ENCODE peak calls at places on chromosomes 4 and X, in ten cellular contexts. M is IMR-90; N is ELR; U is NCI-H2081; S is GM20000; Z is stimulated activated CD4-positive, alpha-beta T cell treated with anti-CD3 and anti-CD28 coated beads, Interleukin-4, amount 100 ng/mL, for 4 hours; P is fibroblast of lung; T is psoas muscle; W is A549; R is kidney epithelial cell. C is an unnamed sample.

GRCh38 chrX:68841251-68842049 is 12.6 kb downstream of the EFNB1 start:
- DNase-seq in W (no peak), P (no peak), S (no peak), R (no peak), U (no peak), M (no peak), N (no peak), Z (no peak), T (no peak), C (no peak)

GRCh38 chrX:70998402-70999027 is 67.6 kb upstream of the SLC7A3 start:
- DNase-seq in U (no peak), W (no peak), R (no peak), M (peak), P (peak), N (peak), T (no peak), S (no peak), Z (no peak), C (no peak)

GRCh38 chrX:69993494-69993893 is 56.2 kb downstream of the AWAT2 start:
- DNase-seq in P (no peak), R (no peak), Z (no peak), W (no peak), T (no peak), M (no peak), U (no peak), N (no peak), S (no peak), C (no peak)

GRCh38 chr4:138867404-138867803 is 148.2 kb upstream of the NOCT start:
- DNase-seq in T (no peak), S (no peak), N (no peak), M (no peak), U (no peak), W (no peak), R (no peak), Z (no peak), P (no peak), C (no peak)

GRCh38 chr4:110216079-110216478 is 17.7 kb upstream of the ELOVL6 start:
- DNase-seq in U (no peak), S (no peak), T (no peak), P (peak), M (peak), Z (no peak), R (no peak), N (no peak), W (no peak), C (no peak)

GRCh38 chr4:77240469-77241066 is 83.6 kb downstream of the CCNG2 start:
- DNase-seq in M (peak), N (peak), P (peak), T (peak), W (peak), S (peak), R (no peak), Z (peak), U (peak), C (no peak)

GRCh38 chrX:107323786-107324492 is 117.5 kb downstream of the DNAAF6 start:
- DNase-seq in T (no peak), U (no peak), S (no peak), P (no peak), R (no peak), W (no peak), N (no peak), M (no peak), Z (no peak), C (no peak)

GRCh38 chrX:52995974-52996304 is 37.6 kb upstream of the FAM156A start:
- DNase-seq in R (no peak), M (no peak), P (no peak), S (no peak), Z (no peak), W (no peak), N (no peak), T (no peak), U (no peak), C (no peak)

GRCh38 chr4:82372874-82373815 is 646 bp downstream of the HNRNPD start:
- DNase-seq in N (peak), S (peak), R (no peak), Z (peak), T (peak), W (peak), P (peak), U (peak), M (peak), C (peak)

GRCh38 chr4:165927366-165927765 is 54.3 kb downstream of the TLL1 start:
- DNase-seq in S (no peak), T (no peak), U (no peak), R (no peak), P (no peak), Z (no peak), N (no peak), M (no peak), W (no peak), C (no peak)

GRCh38 chr4:84681488-84682274 is 98.8 kb downstream of the CDS1 start:
- DNase-seq in P (peak), W (no peak), T (no peak), R (peak), Z (no peak), M (peak), U (peak), N (peak), S (no peak), C (no peak)

GRCh38 chr4:105246712-105247111 is 100.0 kb downstream of the TET2 start:
- DNase-seq in T (no peak), S (no peak), P (peak), N (peak), R (no peak), M (peak), W (no peak), U (no peak), Z (no peak), C (peak)

GRCh38 chrX:130626521-130626920 is 224.7 kb downstream of the RBMX2 start:
- DNase-seq in R (no peak), M (peak), P (peak), T (no peak), S (no peak), W (no peak), N (no peak), Z (no peak), U (no peak), C (no peak)

GRCh38 chrX:1521459-1521956 is 15.5 kb downstream of the P2RY8 start:
- DNase-seq in M (no peak), R (no peak), P (no peak), S (peak), W (no peak), U (no peak), Z (no peak), N (no peak), T (no peak), C (no peak)